ENCODE peak calls at places on chromosomes 11 and 22, in six cellular contexts. I is upper lobe of left lung, A is breast epithelium, R is HCT116, K is stomach, H is ovary. U is an unnamed sample.

GRCh38 chr11:128451651-128452470 is 135.5 kb downstream of the ETS1 start:
- DNase-seq in R (no peak), I (peak), H (peak), A (no peak), K (peak), U (no peak)

GRCh38 chr11:40602866-40603578 is 856.4 kb downstream of the LRRC4C start:
- DNase-seq in R (no peak), I (no peak), H (no peak), A (no peak), K (no peak), U (no peak)

GRCh38 chr22:49372111-49372529 is 455.6 kb downstream of the BRD1 start:
- DNase-seq in A (no peak), I (no peak), K (peak), R (no peak), H (no peak), U (no peak)

GRCh38 chr11:34757026-34757451 is 136.1 kb downstream of the EHF start:
- DNase-seq in H (no peak), I (no peak), R (no peak), K (no peak), A (no peak), U (no peak)

GRCh38 chr11:95592455-95592854 is 197.1 kb downstream of the FAM76B start:
- DNase-seq in A (no peak), H (peak), I (no peak), R (no peak), K (no peak), U (no peak)

GRCh38 chr22:38335077-38335476 is 17.8 kb upstream of the CSNK1E start:
- DNase-seq in K (no peak), R (no peak), I (no peak), A (no peak), H (no peak), U (no peak)

GRCh38 chr11:18304745-18305144 is 17.2 kb downstream of the HPS5 start:
- DNase-seq in I (no peak), H (no peak), A (no peak), R (no peak), K (no peak), U (no peak)

GRCh38 chr11:845872-846271 is 3.2 kb downstream of the TSPAN4 start:
- DNase-seq in K (no peak), H (no peak), I (no peak), R (no peak), A (no peak), U (no peak)

GRCh38 chr22:20283674-20284066 is 15.6 kb upstream of the RTN4R start:
- DNase-seq in I (peak), A (no peak), R (no peak), H (no peak), K (no peak), U (no peak)

GRCh38 chr22:36017661-36018091 is 10.9 kb downstream of the RBFOX2 start:
- DNase-seq in R (no peak), K (no peak), H (no peak), I (no peak), A (no peak), U (no peak)

GRCh38 chr11:15519911-15520310 is 405.2 kb downstream of the INSC start:
- DNase-seq in A (no peak), I (no peak), H (no peak), K (no peak), R (no peak), U (no peak)

GRCh38 chr22:33492210-33492651 is 428.0 kb downstream of the LARGE1 start:
- DNase-seq in I (no peak), A (no peak), H (no peak), R (no peak), K (peak), U (no peak)

GRCh38 chr11:125110506-125110905 is 920 bp downstream of the TMEM218 start:
- DNase-seq in A (no peak), K (no peak), H (no peak), I (no peak), R (no peak), U (peak)

GRCh38 chr22:46846154-46846831 is 83.8 kb downstream of the TBC1D22A start:
- DNase-seq in R (no peak), H (no peak), K (no peak), I (no peak), A (no peak), U (no peak)

GRCh38 chr11:75214411-75214821 is 26.2 kb upstream of the TPBGL start:
- DNase-seq in H (peak), K (peak), R (peak), I (no peak), A (peak), U (peak)

GRCh38 chr11:117544431-117544830 is 216.8 kb downstream of the CEP164 start:
- DNase-seq in H (no peak), R (no peak), A (no peak), I (no peak), K (no peak), U (no peak)

GRCh38 chr11:126147268-126148111 is 64.0 kb downstream of the RPUSD4 start:
- DNase-seq in K (no peak), A (no peak), H (no peak), R (no peak), I (peak), U (no peak)

GRCh38 chr11:116819049-116819448 is 4.1 kb downstream of the APOA4 start:
- DNase-seq in I (no peak), K (no peak), H (no peak), R (no peak), A (peak), U (no peak)

GRCh38 chr11:95059031-95059430 is 7.7 kb upstream of the SRSF8 start:
- DNase-seq in A (no peak), R (no peak), H (no peak), I (no peak), K (no peak), U (no peak)

GRCh38 chr11:104852811-104853210 is 45.4 kb downstream of the CASP12 start:
- DNase-seq in I (no peak), A (no peak), H (no peak), K (no peak), R (no peak), U (no peak)

GRCh38 chr22:49577168-49578060 is 250.3 kb downstream of the BRD1 start:
- DNase-seq in H (no peak), K (peak), R (no peak), I (peak), A (peak), U (no peak)

GRCh38 chr11:40722179-40722795 is 737.2 kb downstream of the LRRC4C start:
- DNase-seq in H (no peak), A (no peak), I (no peak), K (no peak), R (no peak), U (peak)

DNA sequence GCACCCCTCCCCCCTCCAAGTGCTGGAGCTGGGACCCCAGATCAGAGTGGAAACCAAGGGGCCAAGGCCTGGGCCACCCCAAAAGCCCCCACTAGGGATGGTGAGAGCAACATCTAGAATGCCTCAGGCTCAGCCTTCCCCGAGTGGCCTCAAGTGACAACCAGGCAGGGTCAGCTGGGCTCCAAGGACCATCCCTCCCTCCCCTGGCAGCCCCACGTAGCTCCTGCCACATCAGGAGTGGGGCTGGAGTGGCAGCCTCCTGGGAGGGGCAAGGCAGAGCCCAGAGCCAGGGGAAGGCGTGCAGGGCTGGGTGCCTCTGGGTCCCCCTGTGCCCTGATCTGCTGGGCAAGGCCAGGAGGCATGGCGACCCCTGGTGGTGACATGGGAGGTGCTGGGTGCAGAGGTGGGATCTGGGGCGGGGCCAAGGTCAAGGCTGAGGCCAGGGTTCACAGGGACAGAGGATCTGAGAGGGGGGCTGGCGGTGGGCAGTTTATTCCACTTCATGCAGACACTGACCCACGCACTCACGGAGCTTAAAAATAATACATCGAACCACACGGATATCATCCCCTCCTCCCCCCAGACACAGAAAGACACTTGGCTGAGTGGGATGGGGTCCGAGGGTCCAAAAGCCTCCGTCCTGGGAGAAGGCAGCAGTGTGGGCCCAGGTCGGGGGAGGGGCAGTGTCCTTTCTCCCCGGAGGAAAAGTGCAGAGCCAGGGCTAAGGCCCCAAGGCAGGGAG is 15.8 kb upstream of the EHD1 start:
- DNase-seq in A (peak), R (no peak), I (peak), H (peak), K (peak), U (peak)
- TF ChIP-seq POLR2A in A (no peak), R (no peak), I (no peak), H (no peak), K (no peak), U (no peak)

GRCh38 chr11:78158987-78159662 is 19.7 kb upstream of the ALG8 start:
- DNase-seq in I (no peak), A (no peak), H (peak), K (no peak), R (no peak), U (no peak)

GRCh38 chr11:78151804-78152203 is 12.4 kb upstream of the ALG8 start:
- DNase-seq in I (no peak), K (no peak), H (no peak), A (no peak), R (no peak), U (no peak)

GRCh38 chr11:78161346-78161745 is 21.9 kb upstream of the ALG8 start:
- DNase-seq in H (no peak), R (no peak), K (no peak), A (no peak), I (no peak), U (no peak)

GRCh38 chr11:78160557-78160956 is 21.1 kb upstream of the ALG8 start:
- DNase-seq in I (no peak), R (no peak), K (no peak), A (no peak), H (no peak), U (no peak)

DNA sequence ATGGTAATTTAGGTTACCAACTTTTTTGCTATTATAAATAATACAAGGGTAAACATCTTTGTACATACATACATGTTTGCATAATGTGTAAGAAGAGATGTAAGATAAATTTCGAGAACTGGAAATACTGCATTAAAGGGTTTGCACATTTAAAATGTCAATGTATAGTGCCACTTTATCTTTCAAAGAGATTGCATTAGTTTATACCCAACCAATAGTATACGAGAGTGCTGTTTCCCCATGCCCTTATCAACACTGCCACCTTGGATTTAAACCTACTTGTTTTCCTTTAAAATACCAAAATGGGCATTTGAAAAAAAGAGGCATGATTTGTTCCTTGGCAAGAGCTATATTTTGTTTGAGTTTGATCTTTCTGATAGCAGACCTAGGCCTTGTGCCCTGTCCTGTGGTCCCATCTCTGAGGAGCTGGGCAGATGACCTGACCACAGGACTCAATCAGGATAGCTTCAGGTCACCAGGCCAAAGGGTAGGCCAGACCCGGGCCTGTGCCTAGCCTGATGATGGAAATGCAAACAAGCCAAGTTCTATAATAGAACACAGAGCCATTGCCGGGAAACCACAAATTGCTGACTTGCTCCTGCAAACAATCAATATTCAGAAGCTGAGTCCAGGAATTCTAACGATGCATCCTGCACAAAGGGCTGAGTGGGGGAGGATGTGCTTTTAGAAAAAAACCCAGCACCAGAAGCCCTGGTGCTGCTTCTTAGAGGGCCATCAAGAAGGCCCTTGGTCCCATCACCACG is 16.8 kb upstream of the ALG8 start:
- DNase-seq in R (no peak), K (no peak), I (no peak), A (no peak), H (no peak), U (peak)
- TF ChIP-seq POLR2A in R (no peak), K (no peak), I (no peak), A (no peak), H (no peak), U (no peak)

DNA sequence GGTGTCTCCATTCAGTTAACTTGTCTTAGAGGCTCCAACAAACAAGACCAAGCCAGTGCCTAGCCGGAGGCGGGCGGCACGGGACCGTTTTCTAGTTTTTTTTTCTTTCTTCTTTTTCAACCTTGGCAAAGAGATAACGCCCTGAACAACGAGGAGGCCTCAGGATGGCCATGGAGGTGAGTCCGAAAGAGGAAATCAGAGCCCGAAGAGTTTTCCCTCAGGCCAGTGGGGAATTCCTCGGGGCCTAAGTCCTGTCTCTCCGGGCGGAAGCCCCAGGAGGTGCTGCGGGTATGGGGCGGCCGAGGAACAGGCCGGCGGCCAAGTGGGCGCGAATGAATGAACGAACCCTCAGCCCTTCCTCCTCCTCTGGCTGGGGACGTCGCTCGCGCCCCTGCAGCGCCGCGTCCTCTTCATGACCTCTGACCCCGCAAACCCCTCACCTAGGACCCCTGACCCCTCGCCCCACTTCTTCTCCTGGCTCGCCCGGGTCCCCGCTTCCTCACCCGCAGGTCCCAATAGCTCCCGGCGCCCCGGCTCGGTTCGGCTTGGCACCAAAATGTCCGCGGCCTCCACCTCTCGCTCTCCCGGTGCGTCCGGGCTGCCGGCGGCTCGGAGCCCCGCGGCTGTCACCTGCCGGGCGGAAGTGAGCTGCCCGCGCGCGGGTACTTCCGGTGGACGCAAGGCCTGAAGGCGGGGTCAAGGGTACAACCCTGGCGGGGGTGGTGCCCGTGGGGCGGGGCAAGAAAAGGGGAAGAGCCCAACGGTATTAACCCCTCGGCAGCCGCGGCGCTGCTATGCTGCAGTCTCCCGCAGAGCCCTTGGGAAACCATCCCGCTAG is at the start of gene AP1B1:
- DNase-seq in R (peak), K (peak), I (peak), H (peak), A (peak), U (peak)
- TF ChIP-seq POLR2A in R (peak), K (no peak), I (no peak), H (peak), A (no peak), U (peak)

GRCh38 chr11:58606930-58607714 is 15.3 kb upstream of the CNTF start:
- DNase-seq in K (no peak), A (no peak), R (no peak), I (no peak), H (no peak), U (no peak)
- TF ChIP-seq POLR2A in K (no peak), A (no peak), R (no peak), I (no peak), H (no peak), U (no peak)

DNA sequence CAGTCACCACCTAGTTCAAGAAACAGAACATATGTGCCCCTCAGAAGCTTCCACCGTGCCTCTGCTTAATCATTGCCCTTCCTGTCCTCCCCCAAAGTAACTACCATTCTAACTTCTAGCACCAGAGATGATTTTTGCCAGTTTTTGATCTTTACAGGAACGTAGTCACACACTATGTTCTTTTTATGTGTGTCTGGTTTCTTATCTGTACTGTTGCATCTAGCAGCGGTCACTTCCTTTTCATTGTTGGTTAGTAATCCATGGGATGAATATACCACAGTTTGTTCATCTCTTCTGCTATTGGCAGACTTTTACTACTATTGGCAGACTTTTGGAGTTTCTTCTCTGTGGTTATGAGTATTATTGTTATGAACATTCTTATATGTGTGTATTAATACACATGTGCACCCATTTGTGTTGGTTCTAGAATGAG is 34.6 kb downstream of the SPECC1L start:
- DNase-seq in K (no peak), H (no peak), I (no peak), A (no peak), R (no peak), U (no peak)
- TF ChIP-seq POLR2A in K (no peak), H (no peak), I (no peak), A (no peak), R (no peak), U (no peak)

DNA sequence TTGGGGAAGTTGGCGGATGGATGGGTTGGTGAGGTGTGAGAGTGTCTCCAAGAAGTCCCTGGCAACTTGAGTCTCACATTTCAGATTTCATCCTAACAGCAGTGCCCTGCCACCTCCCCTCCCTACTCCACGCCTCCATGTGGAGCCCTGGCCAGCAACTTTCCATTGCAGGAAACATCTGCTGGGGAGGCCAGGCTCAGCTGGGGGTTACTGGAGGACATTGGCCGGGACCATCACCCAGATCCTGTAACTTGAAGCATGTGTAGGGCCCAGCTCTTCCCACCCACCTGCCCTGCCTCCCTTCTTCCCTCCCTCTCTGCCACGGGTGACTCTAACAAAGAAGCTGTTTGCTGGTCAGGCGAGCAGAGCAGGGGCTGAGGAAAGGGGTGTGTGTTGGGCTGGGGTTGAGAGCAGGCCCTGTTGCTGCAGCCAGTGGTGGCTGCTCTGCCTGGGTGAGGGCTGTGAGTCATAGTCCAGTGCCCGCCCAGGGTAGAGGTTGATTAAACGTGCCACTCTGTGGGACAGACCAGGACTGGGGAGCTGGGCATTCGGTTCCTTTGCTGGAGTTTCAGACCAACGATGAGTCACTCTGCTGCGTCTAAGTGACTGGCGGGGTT is 64.0 kb downstream of the SCN3B start:
- DNase-seq in I (no peak), H (no peak), K (peak), R (peak), A (no peak), U (no peak)
- TF ChIP-seq POLR2A in I (no peak), H (no peak), K (no peak), R (no peak), A (no peak), U (no peak)

GRCh38 chr22:42866100-42866499 is 9.0 kb upstream of the ARFGAP3 start:
- DNase-seq in R (no peak), A (no peak), H (no peak), I (peak), K (no peak), U (no peak)

GRCh38 chr22:42868751-42869251 is 11.7 kb upstream of the ARFGAP3 start:
- DNase-seq in R (no peak), K (peak), I (peak), A (peak), H (no peak), U (no peak)

GRCh38 chr22:42863349-42863911 is 6.4 kb upstream of the ARFGAP3 start:
- DNase-seq in R (peak), I (no peak), K (no peak), H (no peak), A (no peak), U (no peak)

GRCh38 chr22:42862045-42862734 is 5.1 kb upstream of the ARFGAP3 start:
- DNase-seq in H (no peak), K (no peak), I (no peak), R (no peak), A (no peak), U (no peak)

DNA sequence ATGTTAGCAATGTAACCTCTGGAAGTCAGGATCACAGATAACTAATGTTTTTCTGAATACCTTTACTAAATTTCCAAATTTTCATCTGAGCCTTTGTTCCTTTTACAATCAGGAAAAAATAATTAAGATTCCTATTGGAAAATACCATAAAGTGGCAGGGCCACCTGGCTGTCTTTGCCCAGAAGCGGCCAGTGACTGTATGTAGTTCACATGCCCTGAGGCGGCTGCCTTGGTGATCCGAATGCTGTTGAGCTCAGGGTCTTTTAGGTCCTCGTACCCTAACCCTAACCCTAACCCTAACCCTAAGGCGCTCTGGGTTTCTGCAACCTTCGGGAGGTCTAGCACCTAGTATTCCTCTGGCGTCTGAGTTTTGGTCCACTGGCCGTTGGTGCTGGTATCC is 8.5 kb upstream of the ARFGAP3 start:
- DNase-seq in H (no peak), K (no peak), I (no peak), A (no peak), R (no peak), U (no peak)
- TF ChIP-seq POLR2A in H (no peak), K (no peak), I (no peak), A (no peak), R (no peak), U (no peak)